ENCODE peak calls at places on chromosome 14, in eight cellular contexts. One of them, this sample, is unnamed.

GRCh38 chr14:77641534-77642341 is 25.3 kb upstream of the SPTLC2 start:
- DNase-seq in transverse colon: peak
- DNase-seq in stomach: peak
- DNase-seq in HCT116: no peak
- DNase-seq in endothelial cell of umbilical vein: peak
- DNase-seq in sigmoid colon: peak
- DNase-seq in HL-60: peak
- DNase-seq in esophagus muscularis mucosa: no peak
- DNase-seq in this sample: peak

GRCh38 chr14:25111061-25111601 is 61.2 kb upstream of the STXBP6 start:
- DNase-seq in transverse colon: no peak
- DNase-seq in stomach: peak
- DNase-seq in HCT116: no peak
- DNase-seq in endothelial cell of umbilical vein: no peak
- DNase-seq in sigmoid colon: no peak
- DNase-seq in HL-60: no peak
- DNase-seq in esophagus muscularis mucosa: no peak
- DNase-seq in this sample: no peak

GRCh38 chr14:50085570-50086315 is 30.6 kb downstream of the VCPKMT start:
- DNase-seq in transverse colon: no peak
- DNase-seq in stomach: no peak
- DNase-seq in HCT116: no peak
- DNase-seq in endothelial cell of umbilical vein: no peak
- DNase-seq in sigmoid colon: no peak
- DNase-seq in HL-60: no peak
- DNase-seq in esophagus muscularis mucosa: no peak
- DNase-seq in this sample: no peak

GRCh38 chr14:33163109-33163508 is 224.4 kb downstream of the NPAS3 start:
- DNase-seq in transverse colon: no peak
- DNase-seq in stomach: no peak
- DNase-seq in HCT116: no peak
- DNase-seq in endothelial cell of umbilical vein: no peak
- DNase-seq in sigmoid colon: no peak
- DNase-seq in HL-60: no peak
- DNase-seq in esophagus muscularis mucosa: no peak
- DNase-seq in this sample: no peak

GRCh38 chr14:54686219-54686870 is 119.4 kb downstream of the SAMD4A start:
- DNase-seq in transverse colon: no peak
- DNase-seq in stomach: no peak
- DNase-seq in HCT116: no peak
- DNase-seq in endothelial cell of umbilical vein: peak
- DNase-seq in sigmoid colon: peak
- DNase-seq in HL-60: no peak
- DNase-seq in esophagus muscularis mucosa: no peak
- DNase-seq in this sample: no peak

GRCh38 chr14:62711351-62712023 is 333.8 kb downstream of the KCNH5 start:
- DNase-seq in transverse colon: no peak
- DNase-seq in stomach: no peak
- DNase-seq in HCT116: no peak
- DNase-seq in endothelial cell of umbilical vein: no peak
- DNase-seq in sigmoid colon: no peak
- DNase-seq in HL-60: no peak
- DNase-seq in esophagus muscularis mucosa: no peak
- DNase-seq in this sample: no peak

GRCh38 chr14:52551696-52552062 is 626 bp downstream of the TXNDC16 start:
- DNase-seq in transverse colon: no peak
- DNase-seq in stomach: no peak
- DNase-seq in HCT116: no peak
- DNase-seq in endothelial cell of umbilical vein: peak
- DNase-seq in sigmoid colon: no peak
- DNase-seq in HL-60: no peak
- DNase-seq in esophagus muscularis mucosa: no peak
- DNase-seq in this sample: peak

GRCh38 chr14:52015411-52016030 is 26.2 kb downstream of the RTRAF start:
- DNase-seq in transverse colon: no peak
- DNase-seq in stomach: peak
- DNase-seq in HCT116: peak
- DNase-seq in endothelial cell of umbilical vein: peak
- DNase-seq in sigmoid colon: no peak
- DNase-seq in HL-60: no peak
- DNase-seq in esophagus muscularis mucosa: no peak
- DNase-seq in this sample: no peak

GRCh38 chr14:43525647-43526046 is 981.4 kb downstream of the FSCB start:
- DNase-seq in transverse colon: no peak
- DNase-seq in stomach: no peak
- DNase-seq in HCT116: no peak
- DNase-seq in endothelial cell of umbilical vein: no peak
- DNase-seq in sigmoid colon: no peak
- DNase-seq in HL-60: no peak
- DNase-seq in esophagus muscularis mucosa: no peak
- DNase-seq in this sample: no peak

GRCh38 chr14:21099596-21099985 is 1.1 kb upstream of the ZNF219 start:
- DNase-seq in transverse colon: no peak
- DNase-seq in stomach: no peak
- DNase-seq in HCT116: no peak
- DNase-seq in endothelial cell of umbilical vein: no peak
- DNase-seq in sigmoid colon: no peak
- DNase-seq in HL-60: no peak
- DNase-seq in esophagus muscularis mucosa: no peak
- DNase-seq in this sample: no peak

GRCh38 chr14:21408152-21408551 is 24.3 kb upstream of the SUPT16H start:
- DNase-seq in transverse colon: no peak
- DNase-seq in stomach: no peak
- DNase-seq in HCT116: no peak
- DNase-seq in endothelial cell of umbilical vein: no peak
- DNase-seq in sigmoid colon: no peak
- DNase-seq in HL-60: no peak
- DNase-seq in esophagus muscularis mucosa: no peak
- DNase-seq in this sample: no peak

DNA sequence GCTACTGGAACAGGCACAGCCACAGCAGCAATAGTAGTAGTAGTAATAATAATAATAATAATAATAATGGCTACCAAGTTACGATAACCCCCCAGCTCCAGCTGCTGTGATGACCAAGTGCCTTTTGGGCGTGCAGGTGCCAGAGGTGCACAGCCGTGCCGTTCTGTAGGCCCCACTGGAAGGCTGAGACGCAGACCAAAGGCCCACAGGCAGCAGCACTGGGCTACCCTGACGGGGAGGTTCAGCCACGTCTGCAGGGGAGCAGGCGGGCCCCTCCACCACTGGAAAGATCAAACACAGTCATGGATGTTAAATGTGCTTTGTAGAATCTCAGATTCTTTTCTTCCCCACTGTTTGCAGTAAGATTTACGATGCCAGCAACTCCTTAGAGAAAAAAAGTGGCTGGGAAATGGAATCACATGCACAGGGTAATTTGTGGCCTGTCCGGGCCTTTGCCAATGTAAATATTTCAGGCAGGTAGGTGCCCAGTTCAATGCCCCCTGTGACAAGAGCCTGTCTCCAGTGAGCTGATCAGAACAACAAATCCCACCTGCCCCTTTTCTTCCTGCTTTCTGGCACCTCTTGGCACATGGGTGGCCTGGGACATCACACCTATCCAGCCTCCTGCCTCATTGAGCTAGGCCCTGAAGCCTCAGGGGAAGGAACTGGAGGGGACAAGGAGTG is 32.6 kb downstream of the CCDC85C start:
- DNase-seq in transverse colon: peak
- DNase-seq in stomach: peak
- DNase-seq in HCT116: no peak
- DNase-seq in endothelial cell of umbilical vein: no peak
- DNase-seq in sigmoid colon: peak
- DNase-seq in HL-60: no peak
- DNase-seq in esophagus muscularis mucosa: no peak
- DNase-seq in this sample: no peak
- TF ChIP-seq POLR2AphosphoS5 in transverse colon: no peak
- TF ChIP-seq POLR2AphosphoS5 in stomach: no peak
- TF ChIP-seq POLR2AphosphoS5 in HCT116: no peak
- TF ChIP-seq POLR2AphosphoS5 in endothelial cell of umbilical vein: no peak
- TF ChIP-seq POLR2AphosphoS5 in sigmoid colon: peak
- TF ChIP-seq POLR2AphosphoS5 in HL-60: no peak
- TF ChIP-seq POLR2AphosphoS5 in esophagus muscularis mucosa: no peak
- TF ChIP-seq POLR2AphosphoS5 in this sample: no peak

GRCh38 chr14:96888158-96888557 is 91.0 kb downstream of the VRK1 start:
- DNase-seq in transverse colon: no peak
- DNase-seq in stomach: no peak
- DNase-seq in HCT116: no peak
- DNase-seq in endothelial cell of umbilical vein: no peak
- DNase-seq in sigmoid colon: no peak
- DNase-seq in HL-60: no peak
- DNase-seq in esophagus muscularis mucosa: no peak
- DNase-seq in this sample: no peak

GRCh38 chr14:96889091-96889490 is 91.9 kb downstream of the VRK1 start:
- DNase-seq in transverse colon: no peak
- DNase-seq in stomach: no peak
- DNase-seq in HCT116: no peak
- DNase-seq in endothelial cell of umbilical vein: no peak
- DNase-seq in sigmoid colon: no peak
- DNase-seq in HL-60: no peak
- DNase-seq in esophagus muscularis mucosa: no peak
- DNase-seq in this sample: no peak

GRCh38 chr14:96893966-96894622 is 96.9 kb downstream of the VRK1 start:
- DNase-seq in transverse colon: no peak
- DNase-seq in stomach: no peak
- DNase-seq in HCT116: no peak
- DNase-seq in endothelial cell of umbilical vein: no peak
- DNase-seq in sigmoid colon: no peak
- DNase-seq in HL-60: no peak
- DNase-seq in esophagus muscularis mucosa: no peak
- DNase-seq in this sample: no peak

DNA sequence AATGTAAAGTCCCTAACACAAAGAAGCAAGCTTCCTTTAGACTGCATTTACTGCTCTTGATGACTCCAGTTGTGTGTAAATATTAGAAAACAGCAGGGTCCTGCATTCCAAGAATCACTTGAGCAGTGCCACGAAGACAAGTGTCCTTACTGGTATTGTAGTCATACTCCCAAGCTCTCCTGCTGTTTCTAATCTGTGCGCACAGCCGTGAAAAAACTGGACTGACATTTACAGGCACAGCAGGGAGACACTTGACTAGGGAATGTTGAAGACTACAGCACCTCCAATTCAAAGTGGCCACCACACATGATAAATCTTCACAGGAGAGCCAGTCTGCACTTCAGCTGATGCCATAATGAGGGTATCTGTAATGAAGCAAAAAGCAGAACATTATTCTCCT is 91.4 kb downstream of the VRK1 start:
- DNase-seq in transverse colon: no peak
- DNase-seq in stomach: no peak
- DNase-seq in HCT116: no peak
- DNase-seq in endothelial cell of umbilical vein: no peak
- DNase-seq in sigmoid colon: no peak
- DNase-seq in HL-60: no peak
- DNase-seq in esophagus muscularis mucosa: no peak
- DNase-seq in this sample: no peak
- H3K27ac ChIP-seq in transverse colon: peak
- H3K27ac ChIP-seq in stomach: no peak
- H3K27ac ChIP-seq in HCT116: no peak
- H3K27ac ChIP-seq in endothelial cell of umbilical vein: no peak
- H3K27ac ChIP-seq in sigmoid colon: no peak
- H3K27ac ChIP-seq in HL-60: no peak
- H3K27ac ChIP-seq in esophagus muscularis mucosa: no peak
- H3K27ac ChIP-seq in this sample: no peak

GRCh38 chr14:102508410-102508773 is 1.2 kb downstream of the ANKRD9 start:
- DNase-seq in transverse colon: peak
- DNase-seq in stomach: peak
- DNase-seq in HCT116: no peak
- DNase-seq in endothelial cell of umbilical vein: no peak
- DNase-seq in sigmoid colon: no peak
- DNase-seq in HL-60: no peak
- DNase-seq in esophagus muscularis mucosa: no peak
- DNase-seq in this sample: peak

GRCh38 chr14:102511538-102511937 is 2.0 kb upstream of the ANKRD9 start:
- DNase-seq in transverse colon: peak
- DNase-seq in stomach: no peak
- DNase-seq in HCT116: no peak
- DNase-seq in endothelial cell of umbilical vein: no peak
- DNase-seq in sigmoid colon: no peak
- DNase-seq in HL-60: no peak
- DNase-seq in esophagus muscularis mucosa: no peak
- DNase-seq in this sample: no peak

GRCh38 chr14:102508774-102509743 is 517 bp downstream of the ANKRD9 start:
- DNase-seq in transverse colon: peak
- DNase-seq in stomach: peak
- DNase-seq in HCT116: no peak
- DNase-seq in endothelial cell of umbilical vein: peak
- DNase-seq in sigmoid colon: peak
- DNase-seq in HL-60: no peak
- DNase-seq in esophagus muscularis mucosa: no peak
- DNase-seq in this sample: peak

GRCh38 chr14:102510616-102511520 is 1.3 kb upstream of the ANKRD9 start:
- DNase-seq in transverse colon: peak
- DNase-seq in stomach: peak
- DNase-seq in HCT116: no peak
- DNase-seq in endothelial cell of umbilical vein: no peak
- DNase-seq in sigmoid colon: peak
- DNase-seq in HL-60: no peak
- DNase-seq in esophagus muscularis mucosa: no peak
- DNase-seq in this sample: peak

GRCh38 chr14:102509744-102510615 is at the start of gene ANKRD9:
- DNase-seq in transverse colon: peak
- DNase-seq in stomach: peak
- DNase-seq in HCT116: peak
- DNase-seq in endothelial cell of umbilical vein: peak
- DNase-seq in sigmoid colon: peak
- DNase-seq in HL-60: peak
- DNase-seq in esophagus muscularis mucosa: peak
- DNase-seq in this sample: peak
- TF ChIP-seq POLR2AphosphoS5 in transverse colon: peak
- TF ChIP-seq POLR2AphosphoS5 in stomach: peak
- TF ChIP-seq POLR2AphosphoS5 in HCT116: peak
- TF ChIP-seq POLR2AphosphoS5 in endothelial cell of umbilical vein: no peak
- TF ChIP-seq POLR2AphosphoS5 in sigmoid colon: peak
- TF ChIP-seq POLR2AphosphoS5 in HL-60: no peak
- TF ChIP-seq POLR2AphosphoS5 in esophagus muscularis mucosa: peak
- TF ChIP-seq POLR2AphosphoS5 in this sample: peak

DNA sequence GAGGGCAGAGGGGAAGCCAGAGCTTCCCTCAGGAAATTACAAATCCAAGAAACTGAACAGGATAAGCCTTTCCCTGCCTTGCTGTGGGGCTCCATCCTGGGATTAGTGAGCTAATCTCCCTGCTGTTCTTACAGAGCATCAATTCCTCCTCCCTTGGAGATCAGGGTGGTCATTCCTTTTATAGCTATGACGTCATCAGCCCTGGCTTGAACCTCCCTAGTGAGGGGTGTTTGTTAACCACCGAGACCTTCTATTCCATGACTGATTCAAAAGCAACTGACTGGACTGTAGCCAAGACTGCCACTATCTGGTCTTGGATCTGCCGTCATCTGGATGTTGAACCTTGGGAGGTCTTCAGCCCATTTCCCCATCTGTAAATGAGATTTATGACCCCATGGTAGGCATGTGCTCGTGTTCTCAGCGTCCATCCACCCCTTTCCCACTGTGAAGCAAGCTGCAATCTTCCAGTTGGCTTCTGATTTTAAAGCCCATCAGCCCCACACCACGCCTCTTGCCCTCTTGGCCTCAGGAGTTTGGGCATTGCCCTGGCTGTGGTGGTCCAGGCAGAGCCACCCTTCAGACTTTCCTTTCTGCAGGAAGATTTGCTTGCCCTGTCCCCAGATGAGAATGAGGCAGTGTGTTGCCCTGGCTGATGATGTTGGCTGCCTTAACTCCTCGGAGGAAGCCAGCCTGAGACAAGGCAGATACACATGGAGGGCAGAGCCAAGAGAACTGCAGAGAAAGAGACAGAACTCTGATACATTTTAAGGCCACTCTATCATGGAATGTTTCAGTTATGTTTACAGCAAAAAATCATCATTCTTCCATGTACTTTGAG is 59.6 kb upstream of the ACTN1 start:
- DNase-seq in transverse colon: no peak
- DNase-seq in stomach: no peak
- DNase-seq in HCT116: no peak
- DNase-seq in endothelial cell of umbilical vein: peak
- DNase-seq in sigmoid colon: no peak
- DNase-seq in HL-60: no peak
- DNase-seq in esophagus muscularis mucosa: no peak
- DNase-seq in this sample: no peak
- H3K27ac ChIP-seq in transverse colon: peak
- H3K27ac ChIP-seq in stomach: peak
- H3K27ac ChIP-seq in HCT116: no peak
- H3K27ac ChIP-seq in endothelial cell of umbilical vein: peak
- H3K27ac ChIP-seq in sigmoid colon: peak
- H3K27ac ChIP-seq in HL-60: no peak
- H3K27ac ChIP-seq in esophagus muscularis mucosa: peak
- H3K27ac ChIP-seq in this sample: no peak

This sample was measured in upper lobe of left lung.